ENCODE peak calls at places on chromosome 20, in six cellular contexts. U is brain microvascular endothelial cell; H is ecto neural progenitor cell; S is activated naive CD4-positive, alpha-beta T cell treated with anti-CD3 and anti-CD28 coated beads, Interleukin-2, amount 50 U/mL, for 72 hours; V is AG08396; Q is neural crest cell. I is an unnamed sample.

GRCh38 chr20:38867062-38867359 is 59.2 kb upstream of the FAM83D start:
- DNase-seq in U (no peak), H (no peak), S (no peak), V (no peak), Q (no peak), I (no peak)

GRCh38 chr20:10540636-10541493 is 105.8 kb downstream of the SLX4IP start:
- DNase-seq in U (peak), H (no peak), S (no peak), V (peak), Q (no peak), I (no peak)

GRCh38 chr20:4896971-4897497 is 104.3 kb downstream of the SLC23A2 start:
- DNase-seq in U (no peak), H (peak), S (no peak), V (no peak), Q (no peak), I (no peak)

GRCh38 chr20:41133709-41134361 is 3.5 kb upstream of the PLCG1 start:
- DNase-seq in U (no peak), H (no peak), S (no peak), V (no peak), Q (no peak), I (no peak)

GRCh38 chr20:44692932-44693476 is 22.2 kb upstream of the CCN5 start:
- DNase-seq in U (peak), H (no peak), S (no peak), V (peak), Q (no peak), I (no peak)

GRCh38 chr20:38152175-38153010 is 12.7 kb downstream of the TGM2 start:
- DNase-seq in U (peak), H (no peak), S (peak), V (peak), Q (no peak), I (no peak)

GRCh38 chr20:309306-309840 is 12.0 kb downstream of the ZCCHC3 start:
- DNase-seq in U (no peak), H (no peak), S (no peak), V (no peak), Q (no peak), I (no peak)

GRCh38 chr20:10758446-10758845 is 84.6 kb upstream of the JAG1 start:
- DNase-seq in U (no peak), H (no peak), S (no peak), V (no peak), Q (no peak), I (no peak)

GRCh38 chr20:53899351-53900167 is 170.8 kb downstream of the BCAS1 start:
- DNase-seq in U (no peak), H (no peak), S (peak), V (peak), Q (no peak), I (no peak)

GRCh38 chr20:21096321-21097043 is 9.7 kb downstream of the LINC00237 start:
- DNase-seq in U (peak), H (peak), S (no peak), V (peak), Q (no peak), I (peak)

GRCh38 chr20:63061701-63062100 is 54.9 kb upstream of the BHLHE23 start:
- DNase-seq in U (no peak), H (peak), S (peak), V (no peak), Q (no peak), I (no peak)

GRCh38 chr20:52150440-52151258 is 40.9 kb downstream of the ZFP64 start:
- DNase-seq in U (peak), H (no peak), S (no peak), V (peak), Q (peak), I (peak)

GRCh38 chr20:10558635-10559187 is 115.1 kb downstream of the JAG1 start:
- DNase-seq in U (peak), H (no peak), S (no peak), V (peak), Q (no peak), I (no peak)

GRCh38 chr20:63572788-63573738 is 976 bp downstream of the HELZ2 start:
- DNase-seq in U (no peak), H (peak), S (no peak), V (no peak), Q (no peak), I (peak)